ENCODE peak calls at places on chromosomes 1 and 21, in four cellular contexts. Y is NK-92 treated with Interleukin-12 subunit alpha and Interleukin-12 subunit beta, amount 100 ng/mL, for 24 hours; V is dermis microvascular lymphatic vessel endothelial cell; Q is NCI-H774. J is an unnamed sample.

GRCh38 chr1:234957330-234958065 is 171.1 kb downstream of the TOMM20 start:
- DNase-seq in Y (no peak), V (peak; percentile 73), Q (no peak), J (peak; percentile 73)

GRCh38 chr1:167118188-167118587 is 24.3 kb downstream of the STYXL2 start:
- DNase-seq in Y (no peak), V (no peak), Q (no peak), J (no peak)

GRCh38 chr1:2351723-2352122 is 39.6 kb downstream of the MORN1 start:
- DNase-seq in Y (no peak), V (no peak), Q (no peak), J (no peak)

GRCh38 chr21:42121792-42122191 is 50.7 kb downstream of the UMODL1 start:
- DNase-seq in Y (no peak), V (no peak), Q (no peak), J (no peak)

GRCh38 chr1:150192012-150192411 is 42.3 kb downstream of the PLEKHO1 start:
- DNase-seq in Y (no peak), V (no peak), Q (no peak), J (peak; percentile 7)

GRCh38 chr1:28812669-28813468 is 899 bp downstream of the OPRD1 start:
- DNase-seq in Y (no peak), V (no peak), Q (peak; percentile 63), J (no peak)

GRCh38 chr1:39639333-39640130 is at the start of gene HEYL:
- DNase-seq in Y (no peak), V (peak; percentile 32), Q (peak; percentile 87), J (no peak)

GRCh38 chr1:119631433-119632102 is 16.5 kb downstream of the ZNF697 start:
- DNase-seq in Y (no peak), V (peak; percentile 95), Q (no peak), J (peak; percentile 58)